ENCODE peak calls at places on chromosomes 4 and X, in ten cellular contexts. X, U, E, P, T, Q, I, M, A and K are unnamed samples.

GRCh38 chr4:77652237-77652897 is 46.7 kb downstream of the CXCL13 start:
- DNase-seq in X (no peak), U (no peak), E (no peak), P (no peak), T (no peak), Q (peak), I (no peak), M (no peak), A (no peak), K (no peak)

GRCh38 chrX:69493193-69493592 is 10.9 kb upstream of the NALF2 start:
- DNase-seq in X (peak), U (no peak), E (peak), P (peak), T (no peak), Q (no peak), I (peak), M (no peak), A (peak), K (no peak)

GRCh38 chr4:112515278-112516075 is 503 bp downstream of the NEUROG2 start:
- DNase-seq in X (no peak), U (peak), E (no peak), P (peak), T (no peak), Q (no peak), I (no peak), M (peak), A (no peak), K (peak)

GRCh38 chr4:101555341-101555880 is 208.1 kb upstream of the PPP3CA start:
- DNase-seq in X (no peak), U (no peak), E (no peak), P (no peak), T (no peak), Q (no peak), I (no peak), M (no peak), A (no peak), K (peak)

GRCh38 chr4:41538017-41538733 is at the start of gene LIMCH1:
- DNase-seq in X (no peak), U (peak), E (no peak), P (peak), T (no peak), Q (no peak), I (no peak), M (no peak), A (no peak), K (peak)

GRCh38 chr4:15786743-15787142 is 8.6 kb downstream of the CD38 start:
- DNase-seq in X (no peak), U (no peak), E (no peak), P (no peak), T (no peak), Q (no peak), I (no peak), M (no peak), A (no peak), K (no peak)

GRCh38 chr4:186676531-186677158 is 47.0 kb downstream of the FAT1 start:
- DNase-seq in X (no peak), U (peak), E (no peak), P (peak), T (no peak), Q (no peak), I (no peak), M (no peak), A (no peak), K (peak)

GRCh38 chrX:151970661-151971060 is 3.8 kb downstream of the GABRE start:
- DNase-seq in X (no peak), U (peak), E (no peak), P (no peak), T (no peak), Q (no peak), I (no peak), M (no peak), A (no peak), K (peak)

GRCh38 chr4:124181045-124181444 is 531.5 kb downstream of the ANKRD50 start:
- DNase-seq in X (no peak), U (peak), E (no peak), P (no peak), T (no peak), Q (no peak), I (no peak), M (no peak), A (no peak), K (no peak)

GRCh38 chr4:158484173-158484885 is 37.4 kb upstream of the RXFP1 start:
- DNase-seq in X (no peak), U (peak), E (no peak), P (no peak), T (no peak), Q (no peak), I (no peak), M (no peak), A (no peak), K (peak)

GRCh38 chr4:13985824-13986223 is 358.3 kb upstream of the BOD1L1 start:
- DNase-seq in X (no peak), U (peak), E (no peak), P (no peak), T (no peak), Q (peak), I (no peak), M (no peak), A (no peak), K (peak)

GRCh38 chr4:187613089-187613839 is 382.3 kb upstream of the ZFP42 start:
- DNase-seq in X (no peak), U (no peak), E (no peak), P (no peak), T (no peak), Q (no peak), I (no peak), M (no peak), A (no peak), K (no peak)

GRCh38 chr4:164251257-164251656 is 502.7 kb upstream of the SMIM31 start:
- DNase-seq in X (no peak), U (no peak), E (no peak), P (no peak), T (no peak), Q (no peak), I (no peak), M (no peak), A (no peak), K (no peak)

GRCh38 chr4:38179690-38180299 is 219.6 kb downstream of the PTTG2 start:
- DNase-seq in X (peak), U (peak), E (peak), P (peak), T (peak), Q (peak), I (peak), M (peak), A (peak), K (peak)

GRCh38 chr4:5206391-5206790 is 155.1 kb downstream of the STK32B start:
- DNase-seq in X (no peak), U (peak), E (no peak), P (no peak), T (peak), Q (peak), I (no peak), M (no peak), A (no peak), K (peak)

GRCh38 chr4:78091534-78091933 is 34.4 kb downstream of the FRAS1 start:
- DNase-seq in X (no peak), U (no peak), E (no peak), P (no peak), T (no peak), Q (no peak), I (no peak), M (no peak), A (no peak), K (no peak)

GRCh38 chrX:2933125-2933900 is 4.2 kb upstream of the ARSD start:
- DNase-seq in X (no peak), U (peak), E (no peak), P (no peak), T (no peak), Q (no peak), I (no peak), M (no peak), A (no peak), K (no peak)